ENCODE peak calls at places on chromosomes 4 and X, in seven cellular contexts. C, X, A, H, G, V and K are unnamed samples.

GRCh38 chr4:98275129-98275528 is 13.9 kb downstream of the RAP1GDS1 start:
- DNase-seq in C (no peak), X (no peak), A (no peak), H (no peak), G (no peak), V (no peak), K (no peak)

GRCh38 chr4:142719854-142720541 is 126.1 kb downstream of the INPP4B start:
- DNase-seq in C (no peak), X (no peak), A (peak), H (no peak), G (peak), V (no peak), K (no peak)

GRCh38 chrX:103831342-103831802 is 685 bp downstream of the RAB9B start:
- DNase-seq in C (no peak), X (peak), A (no peak), H (no peak), G (peak), V (peak), K (no peak)

GRCh38 chr4:154614306-154614705 is 1.9 kb upstream of the FGG start:
- DNase-seq in C (no peak), X (no peak), A (no peak), H (no peak), G (no peak), V (no peak), K (no peak)

GRCh38 chrX:81202989-81203388 is 1.1 kb downstream of the SH3BGRL start:
- DNase-seq in C (no peak), X (no peak), A (no peak), H (no peak), G (no peak), V (no peak), K (no peak)

GRCh38 chr4:176052744-176053143 is 12.9 kb upstream of the WDR17 start:
- DNase-seq in C (no peak), X (no peak), A (no peak), H (no peak), G (no peak), V (no peak), K (no peak)

GRCh38 chr4:122819708-122820449 is 6.8 kb upstream of the FGF2 start:
- DNase-seq in C (no peak), X (no peak), A (peak), H (no peak), G (no peak), V (no peak), K (no peak)

GRCh38 chrX:21151051-21151450 is 223.2 kb upstream of the CNKSR2 start:
- DNase-seq in C (no peak), X (no peak), A (no peak), H (no peak), G (no peak), V (no peak), K (no peak)

GRCh38 chr4:83010111-83010521 is 507 bp downstream of the LIN54 start:
- DNase-seq in C (no peak), X (no peak), A (peak), H (no peak), G (no peak), V (no peak), K (no peak)

GRCh38 chrX:24415921-24416320 is 49.2 kb upstream of the PDK3 start:
- DNase-seq in C (no peak), X (no peak), A (no peak), H (no peak), G (no peak), V (no peak), K (no peak)

GRCh38 chr4:98517444-98518021 is 140.9 kb downstream of the TSPAN5 start:
- DNase-seq in C (no peak), X (no peak), A (peak), H (no peak), G (no peak), V (no peak), K (no peak)

GRCh38 chr4:182756161-182756690 is 161.0 kb downstream of the DCTD start:
- DNase-seq in C (no peak), X (no peak), A (no peak), H (no peak), G (no peak), V (no peak), K (no peak)

GRCh38 chr4:145815626-145816025 is 123.0 kb downstream of the ZNF827 start:
- DNase-seq in C (no peak), X (no peak), A (peak), H (no peak), G (no peak), V (no peak), K (no peak)

GRCh38 chrX:31993635-31994034 is 921.8 kb upstream of the FTHL17 start:
- DNase-seq in C (no peak), X (no peak), A (peak), H (no peak), G (no peak), V (no peak), K (no peak)

GRCh38 chrX:70908541-70908940 is at the start of gene TEX11:
- DNase-seq in C (no peak), X (no peak), A (no peak), H (no peak), G (no peak), V (no peak), K (no peak)

GRCh38 chr4:169615467-169616106 is 3.2 kb upstream of the NEK1 start:
- DNase-seq in C (no peak), X (no peak), A (peak), H (no peak), G (no peak), V (no peak), K (no peak)

GRCh38 chr4:176191974-176192373 is 3.4 kb downstream of the SPATA4 start:
- DNase-seq in C (no peak), X (no peak), A (peak), H (no peak), G (no peak), V (no peak), K (no peak)

GRCh38 chrX:45851434-45851991 is 650.8 kb upstream of the DIPK2B start:
- DNase-seq in C (peak), X (peak), A (no peak), H (peak), G (peak), V (no peak), K (peak)

GRCh38 chrX:55624403-55624802 is 1.2 kb downstream of the FOXR2 start:
- DNase-seq in C (no peak), X (peak), A (no peak), H (no peak), G (no peak), V (no peak), K (no peak)

GRCh38 chr4:145218251-145218650 is 37.9 kb upstream of the OTUD4 start:
- DNase-seq in C (no peak), X (no peak), A (no peak), H (no peak), G (no peak), V (no peak), K (no peak)

GRCh38 chr4:25915359-25915716 is 1.3 kb downstream of the SMIM20 start:
- DNase-seq in C (no peak), X (no peak), A (no peak), H (no peak), G (no peak), V (no peak), K (no peak)

GRCh38 chr4:54840992-54841768 is 183.4 kb downstream of the KIT start:
- DNase-seq in C (no peak), X (peak), A (peak), H (peak), G (no peak), V (no peak), K (peak)

GRCh38 chr4:73780834-73781233 is 40.5 kb downstream of the CXCL8 start:
- DNase-seq in C (no peak), X (no peak), A (no peak), H (no peak), G (no peak), V (no peak), K (no peak)

GRCh38 chr4:122758033-122758432 is 25.5 kb downstream of the BBS12 start:
- DNase-seq in C (no peak), X (no peak), A (peak), H (no peak), G (no peak), V (no peak), K (no peak)

GRCh38 chr4:48138936-48139335 is 4.9 kb upstream of the TXK start:
- DNase-seq in C (no peak), X (no peak), A (no peak), H (no peak), G (no peak), V (no peak), K (no peak)

GRCh38 chrX:68599256-68600152 is 48.0 kb upstream of the STARD8 start:
- DNase-seq in C (no peak), X (no peak), A (peak), H (no peak), G (peak), V (no peak), K (no peak)

GRCh38 chr4:188178276-188178675 is 39.0 kb downstream of the TRIML1 start:
- DNase-seq in C (no peak), X (no peak), A (peak), H (no peak), G (peak), V (no peak), K (no peak)

GRCh38 chrX:17706676-17707075 is 30.6 kb upstream of the SCML1 start:
- DNase-seq in C (no peak), X (no peak), A (peak), H (no peak), G (peak), V (no peak), K (no peak)

GRCh38 chrX:72255445-72255844 is 16.6 kb upstream of the ERCC6L start:
- DNase-seq in C (peak), X (peak), A (no peak), H (no peak), G (no peak), V (no peak), K (peak)

GRCh38 chr4:121801715-121802075 is 572 bp downstream of the EXOSC9 start:
- DNase-seq in C (no peak), X (no peak), A (no peak), H (no peak), G (no peak), V (no peak), K (no peak)

DNA sequence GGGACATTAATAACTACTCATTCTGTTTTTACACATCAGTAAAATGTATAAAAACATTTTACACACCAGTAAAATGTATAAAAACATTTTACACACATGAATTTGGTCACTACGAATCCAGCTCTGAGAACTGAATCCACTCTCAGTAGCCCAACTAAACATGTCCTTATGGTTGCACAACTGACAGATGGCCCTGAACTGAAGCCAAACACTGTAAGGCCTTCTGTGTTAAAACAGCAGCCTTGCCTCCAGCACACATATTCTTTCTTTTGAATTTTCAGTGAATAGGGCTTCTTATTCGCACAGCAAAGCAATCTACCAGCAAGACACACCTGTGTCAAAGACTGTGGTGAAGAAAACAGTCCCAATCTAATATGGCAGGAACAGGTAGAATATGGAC is 169.9 kb upstream of the FMR1 start:
- DNase-seq in C (no peak), X (no peak), A (no peak), H (no peak), G (no peak), V (no peak), K (no peak)
- H3K27ac ChIP-seq in C (no peak), X (no peak), A (no peak), H (no peak), G (no peak), V (no peak), K (no peak)

DNA sequence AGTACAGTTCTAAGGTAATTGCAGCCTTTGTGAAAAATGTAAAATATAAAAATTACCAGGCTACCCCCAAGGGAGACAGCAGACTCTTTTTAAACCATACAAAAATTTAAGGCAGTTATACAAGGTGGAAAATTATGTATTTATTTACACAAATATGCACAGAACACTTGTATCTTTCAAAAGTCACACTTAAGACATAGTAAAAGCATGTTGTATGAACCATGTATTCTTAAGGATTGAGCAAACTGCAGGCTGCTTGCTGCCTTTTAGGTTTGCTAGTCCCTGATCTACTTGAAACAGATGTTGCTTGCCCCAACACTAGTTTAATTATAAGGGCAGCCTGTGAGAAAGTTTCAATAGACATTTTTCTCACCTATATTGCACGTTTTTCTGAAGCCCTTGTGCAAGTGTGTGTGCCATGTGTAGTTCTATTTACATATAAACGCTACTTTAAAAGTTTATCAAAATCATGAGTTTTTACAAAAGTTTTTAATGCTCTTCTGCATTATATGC is 72.8 kb downstream of the PRSS12 start:
- DNase-seq in C (no peak), X (no peak), A (no peak), H (no peak), G (no peak), V (no peak), K (no peak)
- TF ChIP-seq CTCF in C (no peak), X (no peak), A (no peak), H (no peak), G (no peak), V (no peak), K (no peak)

DNA sequence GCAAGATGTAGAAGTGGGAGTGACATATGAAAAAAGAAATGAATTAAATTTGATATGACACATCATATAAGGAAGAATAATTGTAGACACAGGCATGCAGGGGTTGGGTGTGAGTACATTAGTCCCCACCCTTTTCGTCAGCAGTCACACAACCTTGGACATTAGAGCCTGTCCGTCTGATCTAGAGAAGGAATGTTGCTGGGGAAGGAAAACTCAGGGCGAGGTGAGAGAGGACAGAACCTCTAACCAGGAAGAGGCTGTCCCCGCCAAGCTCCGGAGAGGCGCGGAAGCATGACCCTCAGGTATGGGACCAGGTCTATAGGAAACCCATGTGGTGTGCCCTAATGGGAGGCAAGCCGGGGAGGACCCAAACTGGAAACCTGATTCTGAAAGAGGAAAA is 102.1 kb downstream of the RELL1 start:
- DNase-seq in C (no peak), X (peak), A (no peak), H (no peak), G (no peak), V (no peak), K (peak)
- H3K27ac ChIP-seq in C (no peak), X (peak), A (no peak), H (no peak), G (no peak), V (no peak), K (peak)

DNA sequence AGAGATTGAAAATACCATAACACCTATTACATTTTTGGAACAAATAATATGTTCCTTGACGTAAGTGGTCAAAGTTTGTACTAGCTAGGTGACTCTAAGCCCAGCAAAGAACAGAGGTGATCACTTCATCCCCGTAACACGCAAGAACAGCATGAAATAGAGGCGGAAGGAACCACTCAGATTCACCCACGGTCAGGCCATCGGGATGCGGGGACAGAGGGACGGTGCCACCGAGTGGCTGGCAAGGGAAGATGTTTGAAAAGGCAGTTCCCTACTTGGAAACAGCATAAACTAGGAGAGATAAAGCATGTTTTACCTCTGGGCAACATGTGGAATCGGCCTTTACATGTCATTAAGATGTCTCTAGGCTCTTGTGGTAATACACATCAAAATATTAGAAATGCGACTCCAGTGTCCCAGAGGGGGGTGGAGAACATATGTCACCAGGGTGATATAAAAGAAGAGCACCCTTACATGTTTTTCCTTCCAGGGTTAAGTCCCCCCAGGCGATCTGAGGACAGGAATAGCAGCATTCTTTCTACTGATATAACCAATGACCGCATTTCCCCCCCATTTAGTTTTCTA is 84.0 kb downstream of the PHKA2 start:
- DNase-seq in C (no peak), X (no peak), A (no peak), H (no peak), G (peak), V (no peak), K (no peak)
- TF ChIP-seq CTCF in C (peak), X (no peak), A (peak), H (no peak), G (peak), V (peak), K (no peak)

GRCh38 chrX:39969826-39970569 is 127.8 kb downstream of the BCOR start:
- DNase-seq in C (no peak), X (no peak), A (no peak), H (no peak), G (no peak), V (no peak), K (no peak)
- H3K27ac ChIP-seq in C (no peak), X (no peak), A (no peak), H (no peak), G (no peak), V (peak), K (no peak)

DNA sequence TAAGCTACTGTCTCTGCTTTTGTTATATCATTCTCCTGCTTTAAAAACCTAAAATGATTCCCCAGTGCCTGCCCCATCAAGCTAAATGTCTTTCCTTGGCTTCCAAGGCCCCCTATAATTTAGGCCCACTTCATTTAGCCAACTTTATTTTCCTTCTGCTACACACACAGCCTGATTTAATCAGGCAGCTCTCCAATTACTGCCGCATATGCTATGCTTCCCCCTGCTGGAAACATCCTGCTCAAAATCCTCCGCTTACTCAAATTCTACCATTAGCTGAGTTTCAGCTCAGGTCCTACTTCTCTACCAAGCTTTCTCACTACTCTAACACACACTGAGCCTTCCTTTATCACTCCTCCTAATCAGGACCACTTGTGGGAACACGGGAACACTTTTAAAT is 17.0 kb downstream of the LAMP2 start:
- DNase-seq in C (no peak), X (no peak), A (peak), H (peak), G (peak), V (no peak), K (no peak)
- TF ChIP-seq CTCF in C (no peak), X (no peak), A (peak), H (no peak), G (peak), V (peak), K (no peak)

GRCh38 chr4:185039508-185040273 is 21.4 kb downstream of the HELT start:
- DNase-seq in C (no peak), X (peak), A (peak), H (peak), G (peak), V (no peak), K (peak)
- H3K27ac ChIP-seq in C (no peak), X (no peak), A (no peak), H (no peak), G (peak), V (no peak), K (no peak)